ENCODE peak calls at places on chromosomes 13 and 19, in five cellular contexts. Q is WTC11; C is endothelial cell; N is activated CD8-positive, alpha-beta T cell treated with anti-CD3 and anti-CD28 coated beads for 36 hours; R is stomach. M is an unnamed sample.
A peak's percentile ranks its signal among the peaks of the same experiment; 100 is the strongest.

GRCh38 chr13:108036411-108036810 is 178.9 kb downstream of the LIG4 start:
- DNase-seq in Q (no peak), C (no peak), N (no peak), R (no peak), M (no peak)

GRCh38 chr13:48636550-48636949 is 17.2 kb upstream of the CYSLTR2 start:
- DNase-seq in Q (no peak), C (no peak), N (no peak), R (no peak), M (no peak)

GRCh38 chr13:111216166-111216960 is 101.3 kb downstream of the ARHGEF7 start:
- DNase-seq in Q (peak; percentile 65), C (no peak), N (peak; percentile 71), R (peak; percentile 39), M (peak; percentile 48)

GRCh38 chr13:48637601-48638000 is 16.1 kb upstream of the CYSLTR2 start:
- DNase-seq in Q (no peak), C (no peak), N (no peak), R (no peak), M (no peak)

GRCh38 chr13:75749407-75749806 is 113.3 kb downstream of the LMO7 start:
- DNase-seq in Q (no peak), C (no peak), N (no peak), R (no peak), M (no peak)

GRCh38 chr13:29125934-29126424 is 305.8 kb downstream of the MTUS2 start:
- DNase-seq in Q (no peak), C (no peak), N (no peak), R (no peak), M (peak; percentile 30)

GRCh38 chr13:36332986-36333385 is 13.2 kb downstream of the SPART start:
- DNase-seq in Q (no peak), C (no peak), N (no peak), R (no peak), M (no peak)

GRCh38 chr13:77143325-77143907 is 116.5 kb upstream of the FBXL3 start:
- DNase-seq in Q (no peak), C (no peak), N (no peak), R (no peak), M (no peak)

GRCh38 chr19:20165971-20166592 is 932 bp upstream of the ZNF486 start:
- DNase-seq in Q (no peak), C (no peak), N (no peak), R (no peak), M (no peak)

GRCh38 chr19:55173717-55174409 is 6.2 kb downstream of the SYT5 start:
- DNase-seq in Q (peak; percentile 96), C (peak; percentile 54), N (peak; percentile 55), R (peak; percentile 43), M (peak; percentile 77)

GRCh38 chr19:38139122-38139521 is 84.9 kb downstream of the DPF1 start:
- DNase-seq in Q (no peak), C (no peak), N (no peak), R (no peak), M (no peak)

GRCh38 chr13:109729031-109729870 is 57.1 kb downstream of the IRS2 start:
- DNase-seq in Q (no peak), C (no peak), N (no peak), R (no peak), M (no peak)

GRCh38 chr19:58053480-58054156 is 5.5 kb upstream of the ZNF135 start:
- DNase-seq in Q (no peak), C (no peak), N (no peak), R (no peak), M (peak; percentile 22)

GRCh38 chr19:46426506-46427162 is 2.1 kb downstream of the PNMA8C start:
- DNase-seq in Q (peak; percentile 87), C (peak; percentile 90), N (peak; percentile 68), R (peak; percentile 55), M (no peak)

GRCh38 chr19:38062959-38063786 is 156.2 kb downstream of the SIPA1L3 start:
- DNase-seq in Q (no peak), C (no peak), N (no peak), R (no peak), M (no peak)

GRCh38 chr13:98489446-98490194 is 87.3 kb downstream of the STK24 start:
- DNase-seq in Q (no peak), C (no peak), N (no peak), R (no peak), M (no peak)

GRCh38 chr19:49616945-49617344 is 23.0 kb downstream of the RRAS start:
- DNase-seq in Q (no peak), C (no peak), N (no peak), R (no peak), M (no peak)

DNA sequence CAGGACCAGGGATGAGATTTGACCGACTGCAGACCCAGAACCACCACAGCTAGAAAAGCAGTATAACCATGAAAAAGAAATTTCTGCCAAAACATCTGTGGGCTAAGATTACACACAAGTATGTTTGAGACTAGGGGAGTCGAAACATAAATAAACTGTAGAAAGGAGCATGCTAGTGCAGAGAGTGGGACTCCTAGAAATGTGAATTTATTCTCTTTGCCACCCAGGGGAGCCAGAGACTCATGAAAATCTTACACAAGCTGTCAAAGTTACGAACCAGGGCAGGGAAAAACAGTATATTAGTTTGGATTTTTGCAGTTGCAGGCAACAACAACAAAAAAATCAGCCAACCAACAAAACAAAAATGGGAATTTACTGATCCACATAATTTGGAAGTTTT is 12.3 kb upstream of the HSPH1 start:
- DNase-seq in Q (no peak), C (no peak), N (no peak), R (no peak), M (no peak)
- TF ChIP-seq CTCF in Q (no peak), C (no peak), N (no peak), R (no peak), M (no peak)

GRCh38 chr19:4547303-4548237 is 7.7 kb upstream of the LRG1 start:
- DNase-seq in Q (peak; percentile 40), C (no peak), N (peak; percentile 43), R (peak; percentile 60), M (no peak)
- TF ChIP-seq CTCF in Q (no peak), C (no peak), N (peak; percentile 34), R (peak; percentile 41), M (peak; percentile 49)

GRCh38 chr13:45821861-45822260 is 29.7 kb downstream of the SIAH3 start:
- DNase-seq in Q (no peak), C (no peak), N (no peak), R (no peak), M (no peak)

GRCh38 chr13:45820106-45820838 is 31.3 kb downstream of the SIAH3 start:
- DNase-seq in Q (no peak), C (no peak), N (no peak), R (no peak), M (no peak)

GRCh38 chr13:45812599-45813372 is 38.8 kb downstream of the SIAH3 start:
- DNase-seq in Q (no peak), C (peak; percentile 8), N (no peak), R (no peak), M (no peak)

GRCh38 chr13:45823583-45823982 is 28.0 kb downstream of the SIAH3 start:
- DNase-seq in Q (no peak), C (no peak), N (no peak), R (no peak), M (no peak)

DNA sequence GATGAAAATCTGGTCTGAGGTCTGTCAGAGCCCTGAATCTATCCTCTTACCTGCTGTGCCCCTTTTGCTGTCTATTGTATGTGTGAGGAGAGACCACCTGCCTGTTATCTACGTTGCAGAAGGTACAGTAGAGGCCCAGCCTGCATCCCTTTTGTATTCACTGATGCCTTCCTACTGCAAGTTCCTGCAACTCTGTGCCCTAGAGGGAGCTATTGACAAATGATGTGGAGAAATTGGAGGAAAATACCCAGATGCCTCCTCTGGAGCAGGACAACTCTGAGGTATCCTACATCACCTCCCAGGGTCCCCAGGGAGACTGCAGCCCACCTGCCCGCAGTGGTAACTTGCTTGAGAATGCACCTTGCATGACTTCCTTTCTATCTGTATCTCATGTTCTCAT is 33.7 kb downstream of the SIAH3 start:
- DNase-seq in Q (no peak), C (no peak), N (no peak), R (no peak), M (no peak)
- TF ChIP-seq CTCF in Q (no peak), C (no peak), N (no peak), R (no peak), M (peak; percentile 36)

DNA sequence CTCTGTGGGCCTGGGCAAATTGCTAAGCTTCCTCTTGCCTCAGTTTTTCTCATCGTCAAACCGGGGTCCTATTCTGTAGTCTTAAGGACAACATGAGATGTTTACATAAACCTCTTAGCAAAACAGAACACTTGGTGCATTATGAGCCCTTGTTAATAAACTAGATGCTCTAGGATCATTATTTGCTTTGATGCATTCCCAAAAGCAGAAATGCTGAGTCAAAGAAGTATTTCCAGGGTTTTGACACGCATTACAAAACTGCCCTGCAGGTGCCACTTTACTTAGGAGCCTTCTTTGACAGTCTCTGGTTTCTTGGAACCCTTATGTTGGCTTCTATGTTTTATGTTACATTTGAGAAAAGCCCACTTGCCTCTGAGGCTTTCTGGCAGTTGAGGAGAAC is 12.1 kb downstream of the AKAP11 start:
- DNase-seq in Q (no peak), C (no peak), N (no peak), R (no peak), M (no peak)
- TF ChIP-seq CTCF in Q (no peak), C (no peak), N (no peak), R (no peak), M (no peak)

DNA sequence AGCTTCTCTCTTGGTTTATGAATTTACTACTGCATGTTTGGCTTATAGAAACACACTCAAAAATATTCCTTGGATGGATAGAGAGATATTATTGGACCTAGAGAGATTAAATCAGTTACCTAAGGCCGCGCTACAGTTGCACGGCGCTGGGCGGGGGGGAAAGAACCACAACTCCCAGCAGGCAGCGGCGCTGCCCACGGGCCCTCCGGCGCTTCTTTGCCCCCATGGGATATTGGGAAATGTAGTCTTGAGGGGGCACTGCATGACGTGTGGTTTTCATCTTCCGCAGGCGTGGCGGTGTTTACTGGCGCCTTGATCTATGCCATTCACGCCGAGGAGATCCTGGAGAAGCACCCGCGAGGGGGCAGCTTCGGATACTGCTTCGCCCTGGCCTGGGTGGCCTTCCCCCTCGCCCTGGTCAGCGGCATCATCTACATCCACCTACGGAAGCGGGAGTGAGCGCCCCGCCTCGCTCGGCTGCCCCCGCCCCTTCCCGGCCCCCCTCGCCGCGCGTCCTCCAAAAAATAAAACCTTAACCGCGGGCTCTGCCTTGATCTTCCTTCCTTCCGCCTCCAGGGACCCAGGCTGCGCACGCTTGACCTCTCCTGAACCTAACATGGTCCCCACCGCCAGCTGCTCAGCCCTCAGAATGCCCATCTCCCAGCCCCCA is 4.8 kb downstream of the EMP3 start:
- DNase-seq in Q (peak; percentile 91), C (peak; percentile 77), N (peak; percentile 93), R (peak; percentile 86), M (peak; percentile 75)
- TF ChIP-seq CTCF in Q (no peak), C (no peak), N (no peak), R (no peak), M (no peak)

GRCh38 chr19:10929402-10929794 is 787 bp downstream of the TIMM29 start:
- DNase-seq in Q (peak; percentile 26), C (no peak), N (peak; percentile 13), R (no peak), M (no peak)

GRCh38 chr19:10927691-10928562 is 512 bp downstream of the YIPF2 start:
- DNase-seq in Q (no peak), C (no peak), N (peak; percentile 24), R (no peak), M (no peak)

GRCh38 chr19:10924597-10924996 is 3.8 kb downstream of the YIPF2 start:
- DNase-seq in Q (no peak), C (no peak), N (no peak), R (no peak), M (no peak)

GRCh38 chr19:10923503-10924076 is 4.8 kb downstream of the YIPF2 start:
- DNase-seq in Q (no peak), C (no peak), N (no peak), R (no peak), M (no peak)

GRCh38 chr19:10928563-10929401 is at the start of the genes TIMM29 and YIPF2:
- DNase-seq in Q (peak; percentile 98), C (peak; percentile 87), N (peak; percentile 97), R (peak; percentile 98), M (peak; percentile 99)
- TF ChIP-seq CTCF in Q (no peak), C (no peak), N (no peak), R (no peak), M (no peak)

M was measured in GM13977.